ENCODE peak calls at places on chromosomes 12 and 14, in four cellular contexts. One of them, this sample, is unnamed.

GRCh38 chr14:76767681-76768055 is 6.4 kb downstream of the VASH1 start:
- DNase-seq in HepG2: no peak
- DNase-seq in HCT116: no peak
- DNase-seq in GM12878: no peak
- DNase-seq in this sample: no peak

GRCh38 chr12:91951571-91951970 is 194.1 kb downstream of the BTG1 start:
- DNase-seq in HepG2: no peak
- DNase-seq in HCT116: no peak
- DNase-seq in GM12878: no peak
- DNase-seq in this sample: no peak

GRCh38 chr12:1995205-1995896 is 8.9 kb downstream of the DCP1B start:
- DNase-seq in HepG2: no peak
- DNase-seq in HCT116: no peak
- DNase-seq in GM12878: peak; percentile 30
- DNase-seq in this sample: no peak

GRCh38 chr12:120713861-120714482 is 3.7 kb downstream of the UNC119B start:
- DNase-seq in HepG2: peak; percentile 73
- DNase-seq in HCT116: peak; percentile 63
- DNase-seq in GM12878: peak; percentile 40
- DNase-seq in this sample: peak; percentile 97

GRCh38 chr14:77804592-77804991 is 4.7 kb downstream of the ADCK1 start:
- DNase-seq in HepG2: peak; percentile 27
- DNase-seq in HCT116: no peak
- DNase-seq in GM12878: no peak
- DNase-seq in this sample: peak; percentile 84

GRCh38 chr14:53529519-53529918 is 376.4 kb upstream of the DDHD1 start:
- DNase-seq in HepG2: peak; percentile 21
- DNase-seq in HCT116: no peak
- DNase-seq in GM12878: no peak
- DNase-seq in this sample: no peak

GRCh38 chr14:69263771-69264170 is 3.8 kb downstream of the GALNT16 start:
- DNase-seq in HepG2: no peak
- DNase-seq in HCT116: no peak
- DNase-seq in GM12878: no peak
- DNase-seq in this sample: no peak

GRCh38 chr14:71883094-71883493 is 49.1 kb upstream of the RGS6 start:
- DNase-seq in HepG2: no peak
- DNase-seq in HCT116: no peak
- DNase-seq in GM12878: no peak
- DNase-seq in this sample: no peak

GRCh38 chr12:91866566-91866965 is 279.1 kb downstream of the BTG1 start:
- DNase-seq in HepG2: no peak
- DNase-seq in HCT116: no peak
- DNase-seq in GM12878: no peak
- DNase-seq in this sample: no peak

GRCh38 chr12:26726956-26727355 is 106.0 kb downstream of the ITPR2 start:
- DNase-seq in HepG2: no peak
- DNase-seq in HCT116: no peak
- DNase-seq in GM12878: no peak
- DNase-seq in this sample: no peak

GRCh38 chr14:68039593-68039992 is 220.0 kb downstream of the RAD51B start:
- DNase-seq in HepG2: no peak
- DNase-seq in HCT116: no peak
- DNase-seq in GM12878: no peak
- DNase-seq in this sample: no peak

GRCh38 chr14:106327234-106327633 is 800.9 kb downstream of the TMEM121 start:
- DNase-seq in HepG2: no peak
- DNase-seq in HCT116: no peak
- DNase-seq in GM12878: no peak
- DNase-seq in this sample: no peak

GRCh38 chr12:88781909-88782308 is 201.6 kb upstream of the KITLG start:
- DNase-seq in HepG2: no peak
- DNase-seq in HCT116: no peak
- DNase-seq in GM12878: no peak
- DNase-seq in this sample: no peak

GRCh38 chr14:29310757-29311156 is 544.2 kb downstream of the FOXG1 start:
- DNase-seq in HepG2: no peak
- DNase-seq in HCT116: no peak
- DNase-seq in GM12878: no peak
- DNase-seq in this sample: no peak

GRCh38 chr14:44316647-44317432 is 190.2 kb downstream of the FSCB start:
- DNase-seq in HepG2: peak; percentile 58
- DNase-seq in HCT116: peak; percentile 86
- DNase-seq in GM12878: no peak
- DNase-seq in this sample: no peak

GRCh38 chr12:2637371-2637770 is 157.4 kb upstream of the FKBP4 start:
- DNase-seq in HepG2: no peak
- DNase-seq in HCT116: no peak
- DNase-seq in GM12878: no peak
- DNase-seq in this sample: no peak

GRCh38 chr14:85416771-85417170 is 113.2 kb upstream of the FLRT2 start:
- DNase-seq in HepG2: no peak
- DNase-seq in HCT116: no peak
- DNase-seq in GM12878: no peak
- DNase-seq in this sample: no peak

GRCh38 chr12:28770329-28770728 is 378.7 kb upstream of the FAR2 start:
- DNase-seq in HepG2: no peak
- DNase-seq in HCT116: no peak
- DNase-seq in GM12878: no peak
- DNase-seq in this sample: no peak

DNA sequence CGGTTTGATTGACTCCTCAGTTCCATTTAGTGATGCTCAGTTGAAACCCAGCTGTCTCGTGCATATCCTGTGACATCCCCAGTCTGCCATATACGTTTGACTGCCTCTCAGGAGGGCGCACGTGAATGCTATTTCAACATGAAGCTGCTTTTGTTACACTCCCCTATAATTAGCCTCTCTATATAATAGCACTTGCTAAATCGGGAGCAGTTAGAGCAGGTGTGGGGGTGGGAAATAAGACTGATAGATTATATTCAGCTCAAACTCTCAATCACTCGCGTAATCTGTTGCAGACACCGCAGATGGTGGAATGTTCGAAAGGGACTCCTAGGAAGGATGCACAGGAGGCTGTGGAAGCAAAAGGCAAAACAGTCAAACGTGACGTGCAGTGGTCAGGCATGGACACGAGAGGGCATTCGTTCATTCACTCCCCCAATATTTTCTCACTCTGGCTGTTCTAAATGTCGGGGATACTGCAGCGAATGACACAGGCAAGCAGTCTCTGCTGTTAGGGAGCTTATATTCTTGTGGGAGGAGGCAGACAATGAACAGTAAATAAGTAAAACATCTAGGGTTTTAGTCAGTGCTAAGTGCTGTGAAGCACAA is 29.8 kb downstream of the KCNA1 start:
- DNase-seq in HepG2: no peak
- DNase-seq in HCT116: no peak
- DNase-seq in GM12878: no peak
- DNase-seq in this sample: peak; percentile 6
- H2AFZ ChIP-seq in HepG2: no peak overlapping the region
- H2AFZ ChIP-seq in HCT116: no peak overlapping the region
- H2AFZ ChIP-seq in GM12878: no peak overlapping the region
- H2AFZ ChIP-seq in this sample: no peak overlapping the region

DNA sequence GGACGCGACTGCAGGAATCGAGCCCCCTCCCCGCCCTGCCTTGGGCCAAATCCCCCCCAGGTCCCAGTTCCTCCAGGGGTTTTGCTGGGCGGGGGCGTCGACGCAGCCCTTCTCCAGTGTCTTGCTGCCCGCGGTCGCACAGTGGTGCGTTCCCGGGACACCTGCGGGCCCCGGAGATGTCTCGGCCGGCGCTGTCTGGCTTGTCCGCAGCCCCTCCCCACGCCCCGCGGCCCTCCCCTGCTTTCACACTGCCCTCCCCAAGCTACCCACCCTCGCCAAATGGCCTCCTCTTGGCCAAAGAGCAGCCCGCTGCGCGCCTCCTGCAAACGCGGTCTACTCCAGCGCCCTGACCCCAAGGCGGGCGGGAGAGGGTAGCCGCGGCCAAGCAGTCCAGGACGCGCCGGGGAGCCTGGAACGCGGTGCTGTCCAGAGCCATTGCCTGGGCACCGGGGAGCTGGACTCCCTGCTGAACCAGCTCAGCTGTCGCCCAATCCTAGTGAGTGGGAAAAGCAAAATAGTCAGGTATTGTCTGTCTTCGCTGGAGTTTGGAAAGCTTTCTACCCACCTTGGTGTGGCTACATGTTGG is 122.0 kb downstream of the AACS start:
- DNase-seq in HepG2: no peak
- DNase-seq in HCT116: no peak
- DNase-seq in GM12878: no peak
- DNase-seq in this sample: peak; percentile 44
- TF ChIP-seq EZH2 in HepG2: no peak
- TF ChIP-seq EZH2 in HCT116: no peak
- TF ChIP-seq EZH2 in GM12878: no peak
- TF ChIP-seq EZH2 in this sample: no peak

GRCh38 chr14:56187736-56188135 is 69.5 kb downstream of the PELI2 start:
- DNase-seq in HepG2: no peak
- DNase-seq in HCT116: no peak
- DNase-seq in GM12878: no peak
- DNase-seq in this sample: no peak

GRCh38 chr14:56181666-56182065 is 63.5 kb downstream of the PELI2 start:
- DNase-seq in HepG2: no peak
- DNase-seq in HCT116: no peak
- DNase-seq in GM12878: no peak
- DNase-seq in this sample: no peak

GRCh38 chr14:56183631-56184157 is 65.5 kb downstream of the PELI2 start:
- DNase-seq in HepG2: no peak
- DNase-seq in HCT116: no peak
- DNase-seq in GM12878: no peak
- DNase-seq in this sample: no peak

GRCh38 chr14:56189306-56189705 is 71.1 kb downstream of the PELI2 start:
- DNase-seq in HepG2: no peak
- DNase-seq in HCT116: no peak
- DNase-seq in GM12878: no peak
- DNase-seq in this sample: no peak

GRCh38 chr14:56185991-56186390 is 67.8 kb downstream of the PELI2 start:
- DNase-seq in HepG2: no peak
- DNase-seq in HCT116: no peak
- DNase-seq in GM12878: no peak
- DNase-seq in this sample: no peak
- TF ChIP-seq REST in HepG2: no peak
- TF ChIP-seq REST in HCT116: no peak
- TF ChIP-seq REST in GM12878: no peak
- TF ChIP-seq REST in this sample: no peak

GRCh38 chr12:53451661-53452158 is at the start of gene PCBP2:
- DNase-seq in HepG2: peak; percentile 98
- DNase-seq in HCT116: peak; percentile 99
- DNase-seq in GM12878: peak; percentile 96
- DNase-seq in this sample: peak; percentile 99
- H2AFZ ChIP-seq in HepG2: no peak within 1 kb of the TSS
- H2AFZ ChIP-seq in HCT116: no peak within 1 kb of the TSS
- H2AFZ ChIP-seq in GM12878: peak within 1 kb of the TSS; percentile 86
- H2AFZ ChIP-seq in this sample: no peak within 1 kb of the TSS

GRCh38 chr14:93787465-93788306 is 599 bp downstream of the PRIMA1 start:
- DNase-seq in HepG2: no peak
- DNase-seq in HCT116: no peak
- DNase-seq in GM12878: no peak
- DNase-seq in this sample: peak; percentile 83
- TF ChIP-seq EZH2 in HepG2: no peak
- TF ChIP-seq EZH2 in HCT116: no peak
- TF ChIP-seq EZH2 in GM12878: no peak
- TF ChIP-seq EZH2 in this sample: peak; percentile 40

GRCh38 chr12:6937481-6938352 is 5.9 kb upstream of the RNU7-1 start:
- DNase-seq in HepG2: peak; percentile 91
- DNase-seq in HCT116: peak; percentile 92
- DNase-seq in GM12878: peak; percentile 90
- DNase-seq in this sample: peak; percentile 98
- TF ChIP-seq REST in HepG2: no peak
- TF ChIP-seq REST in HCT116: no peak
- TF ChIP-seq REST in GM12878: no peak
- TF ChIP-seq REST in this sample: no peak

GRCh38 chr12:49622501-49623141 is 740 bp upstream of the PRPF40B start:
- DNase-seq in HepG2: no peak
- DNase-seq in HCT116: no peak
- DNase-seq in GM12878: peak; percentile 55
- DNase-seq in this sample: peak; percentile 64
- H2AFZ ChIP-seq in HepG2: no peak overlapping the region
- H2AFZ ChIP-seq in HCT116: peak overlapping the region; percentile 13
- H2AFZ ChIP-seq in GM12878: peak overlapping the region; percentile 78
- H2AFZ ChIP-seq in this sample: peak overlapping the region; percentile 98

GRCh38 chr12:122205590-122205925 is 2.0 kb downstream of the B3GNT4 start:
- DNase-seq in HepG2: no peak
- DNase-seq in HCT116: no peak
- DNase-seq in GM12878: no peak
- DNase-seq in this sample: no peak

GRCh38 chr12:122203301-122203967 is at the start of gene B3GNT4:
- DNase-seq in HepG2: no peak
- DNase-seq in HCT116: peak; percentile 32
- DNase-seq in GM12878: no peak
- DNase-seq in this sample: peak; percentile 85

GRCh38 chr12:122204829-122205589 is 1.5 kb downstream of the B3GNT4 start:
- DNase-seq in HepG2: no peak
- DNase-seq in HCT116: no peak
- DNase-seq in GM12878: no peak
- DNase-seq in this sample: no peak

GRCh38 chr12:122206111-122206881 is 2.8 kb downstream of the B3GNT4 start:
- DNase-seq in HepG2: no peak
- DNase-seq in HCT116: no peak
- DNase-seq in GM12878: no peak
- DNase-seq in this sample: no peak

DNA sequence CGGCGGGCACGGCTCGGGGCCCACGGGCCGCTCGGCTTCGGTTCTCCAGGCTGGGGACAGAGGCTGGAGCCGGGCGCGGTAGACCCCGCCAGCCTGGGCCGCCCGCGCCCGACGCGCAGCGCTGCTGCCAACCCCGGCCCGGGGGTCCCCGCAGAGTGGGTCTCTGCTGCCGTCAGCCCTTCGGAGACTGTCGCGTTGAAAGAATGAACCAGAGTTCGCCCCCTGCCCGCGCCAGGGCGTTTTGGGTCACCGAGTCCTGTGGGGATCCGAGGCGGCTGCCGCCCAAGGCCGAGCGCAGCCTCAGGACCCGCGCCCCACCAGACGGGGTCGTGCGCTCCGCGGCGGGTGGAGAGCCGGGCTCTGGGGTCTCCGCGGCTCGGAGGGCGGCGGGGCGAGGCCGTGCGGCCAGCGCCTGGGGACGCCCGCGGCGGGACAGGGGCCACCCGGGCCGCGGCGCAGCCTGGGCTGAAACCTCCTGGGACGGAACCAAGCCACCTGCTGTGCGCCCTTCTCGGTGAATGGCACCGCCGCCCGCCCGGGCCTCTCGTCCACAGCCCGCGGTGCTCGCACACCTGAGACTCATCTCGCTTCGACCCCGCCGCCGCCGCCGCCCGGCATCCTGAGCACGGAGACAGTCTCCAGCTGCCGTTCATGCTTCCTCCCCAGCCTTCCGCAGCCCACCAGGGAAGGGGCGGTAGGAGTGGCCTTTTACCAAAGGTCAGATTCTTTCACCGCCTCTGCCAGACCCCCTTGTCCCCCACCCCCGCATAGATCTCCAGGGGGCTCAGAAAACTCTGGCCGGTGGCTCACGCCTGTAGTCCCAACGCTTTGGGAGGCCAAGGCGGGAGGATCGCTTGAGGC is 689 bp downstream of the B3GNT4 start:
- DNase-seq in HepG2: no peak
- DNase-seq in HCT116: no peak
- DNase-seq in GM12878: no peak
- DNase-seq in this sample: peak; percentile 48
- TF ChIP-seq EZH2 in HepG2: peak; percentile 59
- TF ChIP-seq EZH2 in HCT116: no peak
- TF ChIP-seq EZH2 in GM12878: peak; percentile 49
- TF ChIP-seq EZH2 in this sample: peak; percentile 75